ENCODE peak calls at places on chromosomes 13 and 19, in five cellular contexts. D is CD4-positive, CD25-positive, alpha-beta regulatory T cell; N is spleen; T is astrocyte of the spinal cord; G is CD8-positive, alpha-beta memory T cell. M is an unnamed sample.

GRCh38 chr19:47573076-47574026 is at the start of gene ZNF541:
- DNase-seq in G (peak; percentile 88), N (peak; percentile 85), D (peak; percentile 78), T (peak; percentile 29), M (no peak)

GRCh38 chr19:11261902-11262839 is at the start of gene DOCK6:
- DNase-seq in N (peak; percentile 80), D (no peak), T (no peak), G (no peak), M (no peak)

GRCh38 chr19:10061717-10062310 is 24.3 kb upstream of the SHFL start:
- DNase-seq in N (no peak), T (no peak), D (no peak), G (no peak), M (no peak)

GRCh38 chr13:27997904-27998522 is 9.5 kb upstream of the URAD start:
- DNase-seq in T (peak; percentile 29), N (no peak), G (no peak), D (no peak), M (peak; percentile 39)

GRCh38 chr13:33727356-33728083 is 90.4 kb upstream of the RFC3 start:
- DNase-seq in D (no peak), T (no peak), G (no peak), N (no peak), M (no peak)

GRCh38 chr19:11125994-11126685 is 29.4 kb downstream of the SPC24 start:
- DNase-seq in T (peak; percentile 56), N (peak; percentile 93), D (peak; percentile 54), G (peak; percentile 84), M (peak; percentile 51)

GRCh38 chr19:17234911-17235617 is 9.0 kb downstream of the OCEL1 start:
- DNase-seq in D (peak; percentile 42), T (no peak), N (peak; percentile 88), G (no peak), M (peak; percentile 47)

GRCh38 chr13:78978381-78978998 is 319.5 kb upstream of the OBI1 start:
- DNase-seq in D (no peak), G (peak; percentile 47), T (peak; percentile 64), N (no peak), M (peak; percentile 60)

GRCh38 chr13:79149210-79149609 is 256.8 kb downstream of the RBM26 start:
- DNase-seq in N (no peak), T (no peak), D (no peak), G (no peak), M (no peak)

GRCh38 chr19:54158812-54159351 is 639 bp downstream of the LENG1 start:
- DNase-seq in T (no peak), N (no peak), D (no peak), G (no peak), M (no peak)

GRCh38 chr19:3834349-3835054 is 34.3 kb downstream of the ZFR2 start:
- DNase-seq in T (no peak), D (no peak), N (no peak), G (no peak), M (no peak)

GRCh38 chr19:4518345-4519171 is at the start of gene PLIN4:
- DNase-seq in D (no peak), G (no peak), N (no peak), T (no peak), M (no peak)

GRCh38 chr19:7294571-7295212 is 478 bp upstream of the INSR start:
- DNase-seq in D (no peak), N (peak; percentile 83), T (peak; percentile 14), G (no peak), M (peak; percentile 33)

GRCh38 chr19:54172764-54173699 is at the start of gene TMC4:
- DNase-seq in T (no peak), N (no peak), D (no peak), G (no peak), M (no peak)

GRCh38 chr13:26785845-26786630 is 25.5 kb upstream of the GPR12 start:
- DNase-seq in D (peak; percentile 3), G (peak; percentile 69), T (no peak), N (peak; percentile 91), M (peak; percentile 57)

GRCh38 chr19:35458821-35459391 is 10.8 kb downstream of the FFAR2 start:
- DNase-seq in N (peak; percentile 86), G (no peak), D (no peak), T (no peak), M (no peak)

GRCh38 chr13:35957174-35957867 is 173.9 kb downstream of the DCLK1 start:
- DNase-seq in N (no peak), T (no peak), G (no peak), D (no peak), M (no peak)

GRCh38 chr13:27696731-27697130 is 75.0 kb downstream of the POLR1D start:
- DNase-seq in N (no peak), T (no peak), G (no peak), D (no peak), M (no peak)

GRCh38 chr13:30718661-30719520 is 16.5 kb upstream of the ALOX5AP start:
- DNase-seq in D (no peak), G (no peak), N (no peak), T (peak; percentile 90), M (no peak)

GRCh38 chr13:40535345-40535836 is 131.1 kb downstream of the FOXO1 start:
- DNase-seq in D (no peak), N (no peak), T (no peak), G (no peak), M (no peak)

GRCh38 chr13:106028916-106029315 is 506.5 kb downstream of the EFNB2 start:
- DNase-seq in N (no peak), T (peak; percentile 39), G (no peak), D (no peak), M (no peak)

GRCh38 chr13:70380809-70381208 is 272.6 kb upstream of the KLHL1 start:
- DNase-seq in T (no peak), N (no peak), G (no peak), D (no peak), M (no peak)

GRCh38 chr19:35539850-35540249 is 5.6 kb upstream of the TMEM147 start:
- DNase-seq in T (no peak), D (no peak), N (no peak), G (no peak), M (no peak)

GRCh38 chr19:42185281-42185680 is 32.2 kb downstream of the DEDD2 start:
- DNase-seq in G (no peak), D (no peak), N (no peak), T (no peak), M (peak; percentile 87)

GRCh38 chr19:681029-681626 is 4.9 kb downstream of the FSTL3 start:
- DNase-seq in G (peak; percentile 59), D (peak; percentile 32), T (no peak), N (peak; percentile 93), M (peak; percentile 91)
- H3K4me3 ChIP-seq in G (peak overlapping the region; percentile 77), D (no peak overlapping the region), T (no peak overlapping the region), N (peak overlapping the region; percentile 85), M (peak overlapping the region; percentile 63)

DNA sequence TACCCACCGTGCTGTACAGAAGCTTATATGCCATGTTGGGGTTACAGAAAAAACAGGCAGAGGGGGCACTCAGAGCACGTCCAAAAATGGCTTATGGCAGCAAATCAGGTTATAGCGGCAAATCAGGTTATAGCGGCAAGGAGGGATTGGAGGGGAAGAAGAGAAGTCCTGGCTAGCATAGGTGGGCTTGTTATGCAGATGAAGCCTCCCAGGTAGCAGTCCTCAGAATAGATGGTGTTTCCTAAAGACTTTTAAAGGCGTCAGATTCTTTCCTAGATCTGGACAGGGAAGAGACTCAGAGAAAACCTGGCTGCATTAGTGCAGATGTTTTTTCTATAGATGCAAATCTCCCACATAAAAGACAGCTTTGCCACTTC is 19.8 kb upstream of the PLEKHF1 start:
- DNase-seq in D (no peak), N (no peak), T (no peak), G (no peak), M (no peak)
- H3K4me3 ChIP-seq in D (no peak overlapping the region), N (no peak overlapping the region), T (no peak overlapping the region), G (no peak overlapping the region), M (no peak overlapping the region)

GRCh38 chr13:103287659-103288058 is 221.4 kb upstream of the SLC10A2 start:
- DNase-seq in T (peak; percentile 56), G (no peak), D (no peak), N (no peak), M (no peak)

GRCh38 chr13:103277959-103278673 is 211.9 kb upstream of the SLC10A2 start:
- DNase-seq in N (no peak), D (no peak), G (no peak), T (no peak), M (no peak)

GRCh38 chr13:103288114-103288513 is 221.9 kb upstream of the SLC10A2 start:
- DNase-seq in T (no peak), D (no peak), N (no peak), G (no peak), M (no peak)

GRCh38 chr13:103282571-103283450 is 216.6 kb upstream of the SLC10A2 start:
- DNase-seq in D (no peak), N (no peak), T (peak; percentile 93), G (no peak), M (no peak)

DNA sequence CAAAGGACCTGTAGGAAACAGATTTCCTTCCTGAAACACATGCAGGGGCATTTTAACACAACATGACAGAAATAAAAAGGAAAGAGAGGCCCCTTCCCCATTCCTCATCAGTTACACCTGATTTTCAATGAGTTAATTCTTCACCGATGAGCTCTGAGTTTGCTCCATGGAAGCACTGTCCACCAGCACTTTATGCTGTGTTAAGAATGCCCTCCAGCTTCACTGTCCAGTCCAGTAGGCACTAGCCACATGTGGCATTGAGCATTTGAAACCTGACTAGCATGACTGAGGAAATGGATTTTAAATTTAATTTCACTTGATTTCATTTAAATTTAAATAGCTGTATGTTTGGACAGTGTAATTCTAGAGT is 217.2 kb upstream of the SLC10A2 start:
- DNase-seq in G (no peak), N (no peak), D (no peak), T (no peak), M (no peak)
- H3K4me3 ChIP-seq in G (no peak overlapping the region), N (no peak overlapping the region), D (no peak overlapping the region), T (no peak overlapping the region), M (no peak overlapping the region)

DNA sequence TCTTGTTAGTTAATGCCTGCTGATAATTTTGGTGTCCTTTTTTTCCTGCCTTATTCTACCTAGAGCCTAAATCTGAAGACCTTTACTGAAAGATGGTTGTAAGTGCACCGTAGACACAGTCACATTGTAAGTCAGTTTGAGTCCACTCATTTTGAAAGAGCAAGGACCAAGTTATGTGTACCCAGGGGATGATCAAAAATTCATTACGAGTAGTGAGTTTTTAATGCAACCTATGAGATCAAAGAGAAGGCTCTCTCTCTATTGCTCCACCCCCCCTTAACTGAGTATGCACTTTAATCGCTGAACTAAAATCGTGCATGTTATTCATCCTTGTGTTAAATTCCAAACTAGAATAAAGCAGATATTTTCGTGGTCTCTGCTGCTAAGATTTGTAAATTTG is 1.8 kb downstream of the RAP2A start:
- DNase-seq in D (no peak), T (peak; percentile 23), G (no peak), N (no peak), M (no peak)
- H3K4me3 ChIP-seq in D (peak overlapping the region; percentile 90), T (peak overlapping the region; percentile 72), G (peak overlapping the region; percentile 33), N (peak overlapping the region; percentile 59), M (no peak overlapping the region)

GRCh38 chr19:56222901-56223300 is 20.8 kb downstream of the ZSCAN5C start:
- DNase-seq in G (no peak), N (no peak), T (no peak), D (no peak), M (no peak)

GRCh38 chr19:56221851-56222250 is 19.8 kb downstream of the ZSCAN5C start:
- DNase-seq in D (no peak), T (no peak), G (no peak), N (no peak), M (no peak)

GRCh38 chr19:56211718-56212117 is 9.6 kb downstream of the ZSCAN5C start:
- DNase-seq in N (no peak), G (no peak), T (no peak), D (no peak), M (no peak)

GRCh38 chr19:56217039-56217949 is 15.2 kb downstream of the ZSCAN5C start:
- DNase-seq in T (peak; percentile 30), N (no peak), G (no peak), D (no peak), M (peak; percentile 28)
- H3K4me3 ChIP-seq in T (peak overlapping the region; percentile 21), N (peak overlapping the region; percentile 42), G (no peak overlapping the region), D (no peak overlapping the region), M (no peak overlapping the region)

M was measured in Jurkat, Clone E6-1.